ENCODE peak calls at places on chromosome 2, in nine cellular contexts. W, X, H, T, F, J, V, I and B are unnamed samples.

GRCh38 chr2:72744049-72744448 is 81.8 kb downstream of the EXOC6B start:
- DNase-seq in W (no peak), X (peak; percentile 77), H (no peak), T (no peak), F (no peak), J (no peak), V (no peak), I (peak; percentile 64), B (no peak)

GRCh38 chr2:197185676-197186075 is 124.9 kb downstream of the ANKRD44 start:
- DNase-seq in W (no peak), X (no peak), H (no peak), T (no peak), F (no peak), J (no peak), V (no peak), I (no peak), B (no peak)

GRCh38 chr2:72117718-72118117 is 29.9 kb downstream of the CYP26B1 start:
- DNase-seq in W (no peak), X (no peak), H (no peak), T (no peak), F (no peak), J (no peak), V (no peak), I (no peak), B (no peak)

GRCh38 chr2:7480431-7480830 is 563.2 kb downstream of the RNF144A start:
- DNase-seq in W (no peak), X (peak; percentile 36), H (no peak), T (no peak), F (no peak), J (no peak), V (no peak), I (no peak), B (no peak)

GRCh38 chr2:36370281-36370680 is 14.7 kb downstream of the CRIM1 start:
- DNase-seq in W (no peak), X (no peak), H (no peak), T (no peak), F (no peak), J (no peak), V (no peak), I (no peak), B (no peak)

GRCh38 chr2:223053431-223054192 is 1.6 kb downstream of the KCNE4 start:
- DNase-seq in W (no peak), X (no peak), H (no peak), T (no peak), F (no peak), J (no peak), V (no peak), I (no peak), B (no peak)

GRCh38 chr2:201642086-201642578 is 1.2 kb downstream of the TMEM237 start:
- DNase-seq in W (no peak), X (no peak), H (no peak), T (no peak), F (no peak), J (no peak), V (no peak), I (no peak), B (no peak)

GRCh38 chr2:40844353-40845277 is 392.7 kb upstream of the SLC8A1 start:
- DNase-seq in W (no peak), X (no peak), H (peak; percentile 16), T (no peak), F (no peak), J (peak; percentile 30), V (no peak), I (no peak), B (no peak)

GRCh38 chr2:38448692-38449405 is 71.8 kb upstream of the ATL2 start:
- DNase-seq in W (no peak), X (no peak), H (no peak), T (no peak), F (no peak), J (no peak), V (no peak), I (no peak), B (no peak)

GRCh38 chr2:118055512-118056164 is 32.6 kb upstream of the INSIG2 start:
- DNase-seq in W (no peak), X (no peak), H (no peak), T (no peak), F (no peak), J (no peak), V (no peak), I (no peak), B (no peak)

GRCh38 chr2:190889175-190889943 is 8.7 kb downstream of the GLS start:
- DNase-seq in W (no peak), X (no peak), H (no peak), T (no peak), F (no peak), J (no peak), V (no peak), I (no peak), B (no peak)

GRCh38 chr2:50181212-50181611 is 850.7 kb downstream of the NRXN1 start:
- DNase-seq in W (no peak), X (peak; percentile 1), H (no peak), T (no peak), F (no peak), J (no peak), V (no peak), I (no peak), B (no peak)
- H3K27ac ChIP-seq in W (no peak overlapping the region), X (no peak overlapping the region), H (no peak overlapping the region), T (no peak overlapping the region), F (no peak overlapping the region), J (no peak overlapping the region), V (no peak overlapping the region), I (no peak overlapping the region), B (no peak overlapping the region)

DNA sequence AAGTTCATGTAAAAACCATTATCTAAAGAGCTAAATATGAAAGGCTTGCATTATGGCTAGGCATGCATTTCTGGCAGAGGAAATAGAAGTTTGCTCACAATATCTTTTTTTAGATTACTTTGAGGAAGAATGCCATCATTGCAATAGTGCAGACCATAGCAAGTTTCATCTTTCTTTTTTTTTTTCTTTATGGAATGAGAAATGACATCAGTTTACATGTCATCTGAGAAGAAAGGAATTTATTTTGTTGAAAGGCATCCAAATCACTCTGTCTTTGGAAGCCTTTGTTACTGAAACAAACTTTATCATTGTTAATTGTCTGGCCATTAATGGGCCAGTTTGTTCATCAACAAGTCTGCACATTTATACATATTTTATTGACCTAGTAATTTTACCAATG is 74.6 kb upstream of the NCKAP5 start:
- DNase-seq in W (no peak), X (peak; percentile 49), H (no peak), T (no peak), F (no peak), J (no peak), V (no peak), I (peak; percentile 70), B (no peak)
- H3K4me1 ChIP-seq in W (no peaks in the 10 kb centered on the region), X (peaks cover 18% of the 10 kb centered on the region), H (peaks cover 3% of the 10 kb centered on the region), T (no peaks in the 10 kb centered on the region), F (no peaks in the 10 kb centered on the region), J (no peaks in the 10 kb centered on the region), V (no peaks in the 10 kb centered on the region), I (peaks cover 2% of the 10 kb centered on the region), B (peaks cover 7% of the 10 kb centered on the region)

DNA sequence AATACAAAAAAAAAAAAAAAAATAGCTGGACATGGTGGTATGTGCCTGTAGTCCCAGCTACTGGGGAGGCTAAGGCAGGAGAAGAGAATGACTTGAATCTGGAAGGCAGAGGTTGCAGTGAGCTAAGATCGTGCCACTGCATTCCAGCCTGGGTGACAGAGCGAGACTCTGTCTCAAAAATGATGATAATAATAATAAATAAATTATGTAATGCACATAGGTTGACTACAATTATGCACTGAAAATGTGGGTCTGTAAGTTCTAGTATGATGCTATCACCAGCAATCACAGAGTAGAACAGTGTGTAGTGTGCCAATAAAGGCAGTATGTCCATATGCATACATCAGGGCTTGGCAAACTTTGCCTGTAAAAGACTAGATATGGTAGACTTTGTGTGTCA is 55.6 kb upstream of the MYCN start:
- DNase-seq in W (no peak), X (no peak), H (no peak), T (no peak), F (no peak), J (no peak), V (no peak), I (no peak), B (no peak)
- H3K27ac ChIP-seq in W (no peak overlapping the region), X (no peak overlapping the region), H (no peak overlapping the region), T (no peak overlapping the region), F (no peak overlapping the region), J (no peak overlapping the region), V (no peak overlapping the region), I (no peak overlapping the region), B (no peak overlapping the region)

GRCh38 chr2:208179028-208179609 is 10.7 kb downstream of the C2orf80 start:
- DNase-seq in W (no peak), X (no peak), H (no peak), T (peak; percentile 66), F (no peak), J (peak; percentile 68), V (no peak), I (peak; percentile 13), B (no peak)
- H3K4me1 ChIP-seq in W (no peaks in the 10 kb centered on the region), X (peaks cover 4% of the 10 kb centered on the region), H (peaks cover 2% of the 10 kb centered on the region), T (no peaks in the 10 kb centered on the region), F (no peaks in the 10 kb centered on the region), J (no peaks in the 10 kb centered on the region), V (no peaks in the 10 kb centered on the region), I (no peaks in the 10 kb centered on the region), B (peaks cover 4% of the 10 kb centered on the region)

DNA sequence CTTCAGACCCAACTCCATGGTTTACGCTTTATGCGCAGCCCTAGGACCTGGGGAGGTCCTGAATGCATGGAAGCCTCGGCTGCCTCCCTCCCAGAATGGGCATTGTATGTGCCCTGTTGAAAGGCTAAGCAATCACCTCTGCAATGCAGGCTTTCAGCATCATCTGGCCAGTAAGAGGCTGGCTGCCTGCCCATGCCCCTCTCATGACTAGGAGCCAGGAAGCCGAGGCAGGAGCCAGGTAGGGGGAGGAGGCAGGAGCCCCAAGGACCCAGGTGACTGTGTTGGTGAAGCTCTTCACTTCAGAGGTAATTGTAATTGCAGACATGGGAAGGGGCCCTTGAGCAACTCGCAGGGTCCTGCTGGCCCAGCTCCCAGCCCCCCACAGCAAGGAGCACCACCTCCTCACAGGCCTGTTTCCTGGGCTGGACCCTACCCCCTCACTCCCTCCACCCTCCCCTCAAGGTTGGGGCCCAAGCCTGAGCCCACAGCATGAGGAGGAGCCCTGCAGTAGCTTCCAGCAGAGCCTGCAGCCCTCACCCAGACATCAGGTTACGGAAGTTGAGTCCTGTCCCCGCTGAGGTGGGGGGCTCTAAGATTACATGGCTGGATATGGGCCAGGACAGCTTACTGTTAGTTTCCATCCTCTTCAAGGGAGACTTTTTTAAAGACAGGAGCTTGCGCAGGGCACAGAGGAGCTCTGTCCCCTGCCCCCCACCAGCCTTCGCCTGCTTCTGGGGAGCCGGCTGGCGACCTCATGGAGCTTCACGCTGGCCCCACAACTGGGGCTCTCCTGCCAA is 21.9 kb downstream of the CRACDL start:
- DNase-seq in W (no peak), X (no peak), H (no peak), T (peak; percentile 92), F (no peak), J (peak; percentile 76), V (no peak), I (no peak), B (no peak)
- H3K27ac ChIP-seq in W (no peak overlapping the region), X (no peak overlapping the region), H (no peak overlapping the region), T (no peak overlapping the region), F (no peak overlapping the region), J (no peak overlapping the region), V (no peak overlapping the region), I (no peak overlapping the region), B (peak overlapping the region; percentile 23)

GRCh38 chr2:207153266-207153990 is 12.3 kb downstream of the KLF7 start:
- DNase-seq in W (no peak), X (no peak), H (no peak), T (no peak), F (no peak), J (no peak), V (no peak), I (no peak), B (no peak)
- H3K4me1 ChIP-seq in W (peaks cover 33% of the 10 kb centered on the region), X (peaks cover 98% of the 10 kb centered on the region), H (peaks cover 14% of the 10 kb centered on the region), T (peaks cover 86% of the 10 kb centered on the region), F (peaks cover 46% of the 10 kb centered on the region), J (peaks cover 75% of the 10 kb centered on the region), V (peaks cover 70% of the 10 kb centered on the region), I (peaks cover 11% of the 10 kb centered on the region), B (peaks cover 53% of the 10 kb centered on the region)